ENCODE peak calls at places on chromosomes 7 and 10, in nine cellular contexts. D is prostate gland, H is breast epithelium, M is uterus, X is A549, S is HCT116, E is Peyer's patch, F is IMR-90, K is ovary. U is an unnamed sample.
A peak's percentile ranks its signal among the peaks of the same experiment; 100 is the strongest.

GRCh38 chr10:15461353-15462108 is 90.4 kb upstream of the FAM171A1 start:
- DNase-seq in E (no peak), K (no peak), S (peak; percentile 22), H (no peak), D (no peak), F (peak; percentile 27), M (peak; percentile 33), X (peak; percentile 73), U (no peak)

GRCh38 chr10:102175415-102175814 is 23.2 kb downstream of the NOLC1 start:
- DNase-seq in E (no peak), D (no peak), H (no peak), F (peak; percentile 85), M (no peak), K (no peak), X (no peak), S (no peak), U (no peak)

GRCh38 chr7:29146082-29146706 is at the start of gene CPVL:
- DNase-seq in M (peak; percentile 26), F (no peak), E (no peak), H (no peak), D (peak; percentile 12), S (peak; percentile 29), K (peak; percentile 50), X (no peak), U (no peak)

GRCh38 chr10:127989481-127989964 is 82.6 kb downstream of the PTPRE start:
- DNase-seq in H (no peak), D (no peak), M (no peak), E (no peak), S (no peak), F (no peak), K (no peak), X (no peak), U (no peak)

GRCh38 chr7:99003419-99003818 is 125.1 kb downstream of the TRRAP start:
- DNase-seq in X (no peak), H (no peak), F (no peak), K (no peak), E (no peak), M (no peak), S (no peak), D (no peak), U (no peak)

GRCh38 chr7:11951909-11952308 is 119.9 kb upstream of the THSD7A start:
- DNase-seq in X (no peak), H (no peak), E (no peak), D (no peak), M (no peak), S (no peak), F (no peak), K (no peak), U (no peak)

GRCh38 chr10:43696909-43697499 is 48.3 kb upstream of the ZNF32 start:
- DNase-seq in S (no peak), E (no peak), F (no peak), M (no peak), D (no peak), X (no peak), K (no peak), H (no peak), U (no peak)

GRCh38 chr10:119441921-119442757 is 100.4 kb downstream of the RGS10 start:
- DNase-seq in H (no peak), M (no peak), F (no peak), E (peak; percentile 37), S (no peak), K (no peak), D (no peak), X (no peak), U (no peak)

GRCh38 chr7:49564379-49564714 is 209.1 kb upstream of the VWC2 start:
- DNase-seq in F (no peak), E (no peak), D (no peak), X (no peak), K (no peak), S (no peak), H (no peak), M (no peak), U (no peak)

DNA sequence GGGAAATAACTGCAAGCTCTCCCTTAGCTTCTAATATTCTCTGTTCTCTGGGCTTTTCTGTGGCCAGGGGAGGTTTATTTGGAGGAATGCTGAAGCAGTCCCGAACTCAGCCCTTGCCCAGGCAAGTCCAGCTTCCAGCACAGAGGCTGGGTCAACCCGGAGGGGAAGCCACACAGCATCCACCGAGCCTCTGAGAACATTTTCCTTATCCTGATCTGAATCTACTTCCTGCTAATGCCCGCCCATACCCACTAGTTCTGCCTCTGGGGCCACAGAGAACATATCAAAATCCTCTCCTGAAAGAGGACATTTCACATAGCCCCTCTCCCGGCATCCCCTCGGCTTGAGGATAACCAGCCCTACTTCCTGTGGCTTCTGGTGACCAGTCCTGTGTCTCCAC is 31.1 kb downstream of the SH3PXD2A start:
- DNase-seq in D (no peak), F (no peak), M (no peak), K (no peak), X (no peak), E (no peak), S (no peak), H (no peak), U (no peak)
- H3K4me1 ChIP-seq in D (peaks cover 11% of the 10 kb centered on the region), F (peaks cover 28% of the 10 kb centered on the region), M (no peaks in the 10 kb centered on the region), K (peaks cover 18% of the 10 kb centered on the region), X (peaks cover 26% of the 10 kb centered on the region), E (no peaks in the 10 kb centered on the region), S (peaks cover 3% of the 10 kb centered on the region), H (peaks cover 10% of the 10 kb centered on the region), U (peaks cover 77% of the 10 kb centered on the region)

GRCh38 chr7:140697447-140698143 is 1.1 kb downstream of the NDUFB2 start:
- DNase-seq in K (no peak), X (no peak), F (peak; percentile 64), S (no peak), M (no peak), E (no peak), D (no peak), H (no peak), U (no peak)

GRCh38 chr7:140695381-140695780 is 1.1 kb upstream of the NDUFB2 start:
- DNase-seq in X (no peak), D (no peak), K (no peak), M (no peak), S (no peak), F (no peak), H (no peak), E (no peak), U (no peak)

GRCh38 chr7:140698477-140698876 is 2.0 kb downstream of the NDUFB2 start:
- DNase-seq in S (no peak), D (no peak), K (peak; percentile 48), H (no peak), F (no peak), X (no peak), M (peak; percentile 36), E (no peak), U (no peak)

GRCh38 chr7:140696024-140696678 is 357 bp upstream of the NDUFB2 start:
- DNase-seq in M (peak; percentile 96), K (peak; percentile 97), D (peak; percentile 92), E (peak; percentile 98), H (peak; percentile 94), F (peak; percentile 89), X (no peak), S (peak; percentile 76), U (peak; percentile 54)

GRCh38 chr7:140696679-140697446 is at the start of gene NDUFB2:
- DNase-seq in F (peak; percentile 76), K (no peak), S (peak; percentile 57), H (peak; percentile 69), X (peak; percentile 91), M (peak; percentile 76), D (peak; percentile 75), E (peak; percentile 81), U (peak; percentile 50)
- TF ChIP-seq POLR2A in F (peak; percentile 81), K (peak; percentile 94), S (peak; percentile 89), H (peak; percentile 87), X (peak; percentile 81), M (peak; percentile 77), D (peak; percentile 83), E (peak; percentile 95), U (peak; percentile 89)

DNA sequence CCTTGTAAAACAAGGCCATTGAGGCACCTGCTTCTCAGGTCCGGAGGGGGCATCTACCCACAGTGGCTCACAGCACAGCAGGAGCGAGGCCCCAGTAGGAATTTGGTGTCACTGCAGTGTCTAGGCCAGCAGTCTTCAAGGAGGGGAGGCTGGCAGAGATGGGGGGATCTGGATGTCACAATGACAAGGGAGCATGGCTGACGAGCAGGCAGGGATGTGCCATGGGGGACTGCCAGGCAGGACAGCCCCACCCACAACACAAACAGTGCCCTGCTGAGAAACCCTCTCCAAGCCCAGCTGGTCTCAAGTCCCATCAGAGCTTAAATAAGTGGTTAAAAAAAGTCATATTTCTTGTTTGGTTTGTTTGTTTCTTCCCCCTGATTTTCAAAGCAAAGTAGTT is 121.0 kb upstream of the ZNF716 start:
- DNase-seq in X (no peak), H (no peak), D (no peak), E (no peak), M (no peak), K (no peak), S (no peak), F (no peak), U (no peak)
- H3K9me3 ChIP-seq in X (no peaks in the 10 kb centered on the region), H (peaks cover 44% of the 10 kb centered on the region), D (no peaks in the 10 kb centered on the region), E (no peaks in the 10 kb centered on the region), M (no peaks in the 10 kb centered on the region), K (no peaks in the 10 kb centered on the region), S (peaks cover 18% of the 10 kb centered on the region), F (peaks cover 15% of the 10 kb centered on the region), U (peaks cover 24% of the 10 kb centered on the region)

GRCh38 chr10:96896884-96897589 is 64.9 kb downstream of the LCOR start:
- DNase-seq in H (no peak), K (no peak), S (no peak), E (no peak), D (no peak), X (no peak), F (no peak), M (no peak), U (no peak)

GRCh38 chr10:96890580-96890979 is 58.5 kb downstream of the LCOR start:
- DNase-seq in H (no peak), F (no peak), K (no peak), D (no peak), S (no peak), M (no peak), E (no peak), X (no peak), U (no peak)

GRCh38 chr10:96891840-96892239 is 59.7 kb downstream of the LCOR start:
- DNase-seq in D (no peak), H (no peak), E (no peak), S (no peak), K (no peak), F (no peak), X (no peak), M (no peak), U (no peak)

GRCh38 chr10:96890172-96890513 is 58.0 kb downstream of the LCOR start:
- DNase-seq in X (no peak), H (no peak), E (no peak), M (no peak), K (no peak), D (no peak), S (no peak), F (no peak), U (no peak)

DNA sequence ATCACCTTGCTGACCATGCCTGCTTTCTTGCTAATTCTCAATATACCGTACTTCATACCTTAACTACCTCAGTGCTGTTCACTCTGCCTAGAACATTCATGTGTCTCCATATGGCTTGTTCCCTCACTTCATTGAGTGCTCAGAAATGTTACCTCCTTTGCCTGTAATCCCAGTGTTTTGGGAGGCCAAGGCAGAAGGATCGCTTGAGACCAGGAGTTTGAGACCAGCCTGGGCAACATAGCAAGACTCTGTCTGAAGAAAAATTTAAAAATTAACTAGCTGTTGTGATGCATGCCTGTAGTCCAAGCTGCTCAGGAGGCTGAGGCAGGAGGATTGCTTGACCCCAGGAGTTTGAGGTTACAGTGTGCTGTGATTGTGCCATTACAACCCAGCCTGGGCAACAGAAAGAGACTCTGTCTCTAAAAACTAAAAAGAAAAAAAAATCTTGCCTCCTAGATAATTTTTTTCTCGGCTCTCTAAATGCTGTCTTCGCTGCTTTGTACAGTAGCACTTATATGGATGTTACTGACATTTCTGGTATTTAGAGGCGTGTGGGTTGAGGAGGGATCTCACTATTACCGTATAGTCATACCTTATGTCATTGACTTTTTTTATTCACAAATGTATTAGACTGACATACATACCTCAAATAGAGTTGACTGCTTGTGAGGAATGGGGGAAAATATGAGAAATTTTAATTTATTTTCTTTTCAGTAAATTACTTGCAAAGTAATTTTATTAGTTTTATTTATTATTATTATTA is 63.7 kb downstream of the LCOR start:
- DNase-seq in K (no peak), M (no peak), H (no peak), X (no peak), E (no peak), F (no peak), D (no peak), S (no peak), U (no peak)
- H3K4me1 ChIP-seq in K (peaks cover 1% of the 10 kb centered on the region), M (no peaks in the 10 kb centered on the region), H (no peaks in the 10 kb centered on the region), X (peaks cover 3% of the 10 kb centered on the region), E (no peaks in the 10 kb centered on the region), F (no peaks in the 10 kb centered on the region), D (no peaks in the 10 kb centered on the region), S (no peaks in the 10 kb centered on the region), U (peaks cover 14% of the 10 kb centered on the region)

U was measured in esophagus squamous epithelium.